ENCODE peak calls at places on chromosome 15, in eight cellular contexts. X, T, Q, N, H, B, M and D are unnamed samples.

GRCh38 chr15:33279613-33280205 is 31.1 kb upstream of the RYR3 start:
- DNase-seq in X (peak), T (peak), Q (no peak), N (no peak), H (no peak), B (no peak), M (no peak), D (no peak)

GRCh38 chr15:84817461-84818081 is 415 bp downstream of the ALPK3 start:
- DNase-seq in X (no peak), T (no peak), Q (no peak), N (no peak), H (no peak), B (peak), M (no peak), D (no peak)

GRCh38 chr15:33098082-33099058 is 96.1 kb downstream of the FMN1 start:
- DNase-seq in X (no peak), T (no peak), Q (no peak), N (no peak), H (no peak), B (no peak), M (no peak), D (no peak)

GRCh38 chr15:90917569-90917968 is 14.5 kb downstream of the MAN2A2 start:
- DNase-seq in X (no peak), T (no peak), Q (no peak), N (no peak), H (no peak), B (no peak), M (no peak), D (no peak)

GRCh38 chr15:101124731-101125558 is 126.9 kb downstream of the CHSY1 start:
- DNase-seq in X (no peak), T (no peak), Q (no peak), N (no peak), H (no peak), B (no peak), M (no peak), D (no peak)

GRCh38 chr15:40336129-40337122 is 4.3 kb downstream of the CCDC9B start:
- DNase-seq in X (no peak), T (no peak), Q (no peak), N (peak), H (no peak), B (no peak), M (no peak), D (no peak)

GRCh38 chr15:48962662-48963523 is 826 bp downstream of the SHC4 start:
- DNase-seq in X (no peak), T (no peak), Q (no peak), N (no peak), H (no peak), B (peak), M (no peak), D (no peak)

GRCh38 chr15:72474466-72474911 is 359 bp downstream of the ARIH1 start:
- DNase-seq in X (no peak), T (no peak), Q (no peak), N (peak), H (no peak), B (no peak), M (no peak), D (no peak)

GRCh38 chr15:101804941-101805340 is 1.6 kb downstream of the OR4F6 start:
- DNase-seq in X (no peak), T (no peak), Q (no peak), N (no peak), H (no peak), B (no peak), M (no peak), D (no peak)

GRCh38 chr15:99732711-99733267 is 448 bp downstream of the LYSMD4 start:
- DNase-seq in X (no peak), T (no peak), Q (no peak), N (peak), H (no peak), B (peak), M (peak), D (peak)

GRCh38 chr15:72110355-72110754 is 7.6 kb downstream of the MYO9A start:
- DNase-seq in X (peak), T (no peak), Q (no peak), N (no peak), H (no peak), B (no peak), M (no peak), D (no peak)

DNA sequence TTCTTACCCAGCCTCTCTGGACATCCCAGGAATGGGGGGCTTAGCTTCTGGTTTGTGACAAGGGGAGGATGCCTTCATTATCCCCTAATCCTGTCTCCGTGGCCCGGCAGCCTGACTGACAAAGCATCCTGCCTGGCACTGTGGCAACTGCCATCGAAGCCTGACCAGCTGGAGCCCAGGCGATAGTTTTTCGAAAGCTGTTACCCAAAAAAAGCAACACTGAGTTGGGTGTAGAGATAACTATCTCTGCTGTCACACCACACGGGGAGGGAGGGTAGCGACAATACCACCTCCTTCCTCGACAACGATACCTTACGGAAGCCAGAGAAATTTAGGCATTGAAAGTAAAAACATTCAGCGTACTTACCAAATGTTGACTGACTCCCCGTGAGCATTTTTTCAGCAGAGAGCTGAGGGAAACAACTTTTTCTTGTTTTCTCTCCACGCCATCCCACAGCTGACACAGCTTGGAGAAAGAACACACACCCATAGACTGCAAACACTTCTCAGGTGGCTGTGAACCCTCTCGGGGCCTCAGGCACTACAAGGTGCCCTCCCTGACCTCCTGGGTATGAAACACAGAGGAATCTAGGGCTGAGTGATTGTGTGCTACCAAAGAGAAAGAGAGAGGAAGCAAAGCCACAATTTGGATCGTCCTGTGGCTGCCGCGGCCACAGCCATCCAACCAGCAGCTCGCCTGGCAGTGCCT is 361.9 kb upstream of the ICE2 start:
- DNase-seq in X (no peak), T (no peak), Q (no peak), N (no peak), H (no peak), B (no peak), M (no peak), D (no peak)
- TF ChIP-seq EP300 in X (no peak), T (no peak), Q (no peak), N (no peak), H (no peak), B (no peak), M (no peak), D (no peak)

DNA sequence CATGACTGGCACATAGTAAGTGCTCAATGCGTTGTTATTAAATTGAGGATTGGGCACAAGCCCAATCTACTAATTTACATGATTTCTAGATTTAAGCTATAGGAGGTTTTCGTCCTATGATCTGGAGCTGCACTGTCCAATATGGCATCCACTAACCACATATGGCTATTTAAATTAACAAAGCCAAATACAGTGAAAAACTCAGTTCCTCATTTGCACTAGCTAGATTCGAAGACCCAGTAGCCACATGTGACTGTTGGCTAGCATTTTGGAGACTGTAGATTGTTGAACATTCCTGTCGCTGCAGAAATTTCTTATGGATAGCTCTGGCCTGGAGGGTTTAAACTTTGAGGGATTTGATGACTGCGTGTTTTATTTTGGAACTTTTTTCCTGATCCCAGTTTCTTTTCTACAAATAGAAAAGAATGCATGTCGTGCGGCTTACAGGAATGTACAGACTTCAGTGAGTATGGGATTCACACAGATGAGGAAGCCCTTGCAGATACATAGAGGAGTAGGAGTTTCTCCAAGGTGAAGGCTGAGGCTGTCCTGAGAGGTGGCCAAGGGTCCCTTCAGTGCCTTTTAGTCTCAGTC is 82.8 kb downstream of the SLCO3A1 start:
- DNase-seq in X (no peak), T (no peak), Q (no peak), N (no peak), H (no peak), B (no peak), M (no peak), D (no peak)
- H3K27ac ChIP-seq in X (no peak), T (no peak), Q (no peak), N (no peak), H (peak), B (no peak), M (no peak), D (no peak)

GRCh38 chr15:74653426-74654082 is 37.9 kb downstream of the CLK3 start:
- DNase-seq in X (no peak), T (no peak), Q (no peak), N (no peak), H (peak), B (peak), M (no peak), D (no peak)
- TF ChIP-seq EP300 in X (no peak), T (no peak), Q (no peak), N (no peak), H (no peak), B (peak), M (no peak), D (no peak)

GRCh38 chr15:65952425-65953053 is 83.2 kb downstream of the RAB11A start:
- DNase-seq in X (peak), T (no peak), Q (no peak), N (peak), H (no peak), B (no peak), M (no peak), D (peak)
- H3K27ac ChIP-seq in X (no peak), T (no peak), Q (no peak), N (no peak), H (no peak), B (no peak), M (no peak), D (no peak)